ENCODE peak calls at places on chromosomes 7 and 10, in four cellular contexts. V, T, S and U are unnamed samples.
A peak's percentile ranks its signal among the peaks of the same experiment; 100 is the strongest.

GRCh38 chr10:74967850-74968620 is 141.6 kb downstream of the KAT6B start:
- DNase-seq in T (no peak), V (peak; percentile 15), S (no peak), U (no peak)

GRCh38 chr7:95411036-95411435 is 14.9 kb upstream of the PON3 start:
- DNase-seq in T (no peak), V (no peak), S (peak; percentile 7), U (no peak)

GRCh38 chr7:77327932-77328628 is 88.1 kb downstream of the GSAP start:
- DNase-seq in V (no peak), T (no peak), S (no peak), U (no peak)

GRCh38 chr7:44220732-44221131 is 20.0 kb downstream of the YKT6 start:
- DNase-seq in V (no peak), S (no peak), T (no peak), U (peak; percentile 66)

GRCh38 chr7:47226688-47227087 is 355.2 kb downstream of the TNS3 start:
- DNase-seq in S (no peak), V (no peak), T (no peak), U (no peak)

GRCh38 chr7:149209518-149210269 is 14.3 kb downstream of the ZNF282 start:
- DNase-seq in S (peak; percentile 55), T (peak; percentile 30), V (peak; percentile 30), U (peak; percentile 95)

GRCh38 chr10:13732485-13732884 is 145.7 kb downstream of the PRPF18 start:
- DNase-seq in T (no peak), S (no peak), V (no peak), U (no peak)

GRCh38 chr7:159099711-159100231 is 44.9 kb downstream of the VIPR2 start:
- DNase-seq in V (no peak), S (no peak), T (no peak), U (peak; percentile 75)

GRCh38 chr10:20976891-20977684 is 80.0 kb upstream of the NEBL start:
- DNase-seq in T (no peak), S (no peak), V (no peak), U (no peak)

GRCh38 chr10:88041243-88042161 is 178.1 kb downstream of the PTEN start:
- DNase-seq in V (no peak), T (no peak), S (peak; percentile 48), U (no peak)

GRCh38 chr10:92569071-92569470 is 4.8 kb downstream of the IDE start:
- DNase-seq in V (no peak), T (no peak), S (peak; percentile 34), U (no peak)

GRCh38 chr7:121366852-121367431 is 29.2 kb downstream of the FAM3C start:
- DNase-seq in T (no peak), S (peak; percentile 48), V (peak; percentile 19), U (no peak)

GRCh38 chr7:117047496-117047895 is 94.2 kb downstream of the ST7 start:
- DNase-seq in V (no peak), S (peak; percentile 42), T (no peak), U (no peak)

GRCh38 chr10:46523119-46523880 is 33.2 kb downstream of the GPRIN2 start:
- DNase-seq in T (no peak), S (no peak), V (peak; percentile 94), U (peak; percentile 82)

GRCh38 chr7:40507166-40507565 is 372.4 kb downstream of the SUGCT start:
- DNase-seq in T (no peak), V (no peak), S (no peak), U (no peak)

GRCh38 chr7:153443031-153443430 is 609.2 kb upstream of the DPP6 start:
- DNase-seq in V (no peak), S (no peak), T (no peak), U (no peak)

GRCh38 chr10:67261300-67261797 is 335.5 kb downstream of the LRRTM3 start:
- DNase-seq in T (no peak), S (no peak), V (no peak), U (no peak)

GRCh38 chr10:49298990-49299815 is at the start of gene C10orf71:
- DNase-seq in T (no peak), S (peak; percentile 4), V (no peak), U (peak; percentile 74)

GRCh38 chr10:4243651-4244050 is 458.6 kb upstream of the KLF6 start:
- DNase-seq in V (peak; percentile 83), T (no peak), S (peak; percentile 100), U (no peak)

GRCh38 chr7:38736135-38736534 is 105.0 kb upstream of the AMPH start:
- DNase-seq in V (no peak), S (peak; percentile 69), T (no peak), U (no peak)

GRCh38 chr7:17807242-17807641 is 133.1 kb downstream of the SNX13 start:
- DNase-seq in V (no peak), S (no peak), T (no peak), U (no peak)

GRCh38 chr10:60798031-60798430 is 19.8 kb downstream of the CDK1 start:
- DNase-seq in T (no peak), S (peak; percentile 38), V (no peak), U (peak; percentile 11)

GRCh38 chr7:118720632-118721031 is 496.1 kb downstream of the ANKRD7 start:
- DNase-seq in V (no peak), T (no peak), S (no peak), U (no peak)

GRCh38 chr10:62231805-62232204 is 36.8 kb downstream of the RTKN2 start:
- DNase-seq in V (no peak), T (no peak), S (no peak), U (no peak)

GRCh38 chr7:123054357-123055133 is 59.0 kb upstream of the TAS2R16 start:
- DNase-seq in T (no peak), S (no peak), V (no peak), U (no peak)

GRCh38 chr10:59635502-59636290 is 74.0 kb downstream of the SLC16A9 start:
- DNase-seq in V (no peak), T (no peak), S (no peak), U (no peak)

GRCh38 chr10:104819731-104820130 is 178.6 kb downstream of the SORCS3 start:
- DNase-seq in V (no peak), T (no peak), S (no peak), U (no peak)

GRCh38 chr10:20890009-20890408 is 7.1 kb downstream of the NEBL start:
- DNase-seq in T (no peak), S (no peak), V (no peak), U (no peak)

GRCh38 chr7:119175916-119176627 is 951.6 kb downstream of the ANKRD7 start:
- DNase-seq in S (peak; percentile 42), V (peak; percentile 13), T (no peak), U (no peak)

GRCh38 chr10:31602541-31603244 is 283.7 kb downstream of the ZEB1 start:
- DNase-seq in S (peak; percentile 73), T (no peak), V (peak; percentile 46), U (peak; percentile 94)

GRCh38 chr7:24715661-24716479 is 41.4 kb downstream of the GSDME start:
- DNase-seq in S (peak; percentile 66), V (no peak), T (no peak), U (peak; percentile 92)

GRCh38 chr10:5540080-5540479 is 15.3 kb downstream of the CALML3 start:
- DNase-seq in T (no peak), S (no peak), V (no peak), U (no peak)

GRCh38 chr10:111104811-111105210 is 28.0 kb downstream of the ADRA2A start:
- DNase-seq in S (no peak), T (no peak), V (no peak), U (no peak)

GRCh38 chr10:48287417-48288391 is 13.2 kb upstream of the FRMPD2 start:
- DNase-seq in T (no peak), S (no peak), V (no peak), U (no peak)

GRCh38 chr10:26556756-26557640 is 118.9 kb downstream of the APBB1IP start:
- DNase-seq in T (peak; percentile 16), V (peak; percentile 51), S (peak; percentile 11), U (peak; percentile 88)

GRCh38 chr7:17745588-17745987 is 194.7 kb downstream of the SNX13 start:
- DNase-seq in T (no peak), S (no peak), V (no peak), U (no peak)

GRCh38 chr7:64882341-64883112 is 20.5 kb upstream of the ZNF273 start:
- DNase-seq in T (no peak), V (peak; percentile 62), S (no peak), U (peak; percentile 97)

GRCh38 chr7:151599401-151600227 is 79.9 kb upstream of the RHEB start:
- DNase-seq in V (peak; percentile 84), T (no peak), S (peak; percentile 93), U (peak; percentile 97)

DNA sequence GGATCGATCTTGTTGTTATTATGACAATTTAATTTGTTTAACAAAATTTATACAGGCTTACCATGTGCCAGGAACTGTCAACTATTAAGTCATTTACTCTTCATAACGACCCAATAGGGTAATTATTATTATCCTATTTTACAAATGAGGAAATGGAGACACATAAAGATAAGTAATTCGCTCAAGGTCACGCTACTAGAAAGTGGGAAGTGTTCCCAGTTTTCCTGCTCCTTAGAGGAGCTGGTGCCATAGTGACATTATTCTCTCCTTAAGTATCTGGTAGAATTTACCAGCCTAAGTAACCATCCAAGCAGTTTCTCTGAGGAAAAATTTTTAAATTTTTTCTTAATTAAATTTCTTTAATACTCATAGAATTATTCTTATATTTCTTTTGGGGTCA is 360.9 kb upstream of the RNF32 start:
- DNase-seq in S (no peak), T (no peak), V (no peak), U (no peak)
- TF ChIP-seq CTCF in S (no peak), T (no peak), V (no peak), U (no peak)

DNA sequence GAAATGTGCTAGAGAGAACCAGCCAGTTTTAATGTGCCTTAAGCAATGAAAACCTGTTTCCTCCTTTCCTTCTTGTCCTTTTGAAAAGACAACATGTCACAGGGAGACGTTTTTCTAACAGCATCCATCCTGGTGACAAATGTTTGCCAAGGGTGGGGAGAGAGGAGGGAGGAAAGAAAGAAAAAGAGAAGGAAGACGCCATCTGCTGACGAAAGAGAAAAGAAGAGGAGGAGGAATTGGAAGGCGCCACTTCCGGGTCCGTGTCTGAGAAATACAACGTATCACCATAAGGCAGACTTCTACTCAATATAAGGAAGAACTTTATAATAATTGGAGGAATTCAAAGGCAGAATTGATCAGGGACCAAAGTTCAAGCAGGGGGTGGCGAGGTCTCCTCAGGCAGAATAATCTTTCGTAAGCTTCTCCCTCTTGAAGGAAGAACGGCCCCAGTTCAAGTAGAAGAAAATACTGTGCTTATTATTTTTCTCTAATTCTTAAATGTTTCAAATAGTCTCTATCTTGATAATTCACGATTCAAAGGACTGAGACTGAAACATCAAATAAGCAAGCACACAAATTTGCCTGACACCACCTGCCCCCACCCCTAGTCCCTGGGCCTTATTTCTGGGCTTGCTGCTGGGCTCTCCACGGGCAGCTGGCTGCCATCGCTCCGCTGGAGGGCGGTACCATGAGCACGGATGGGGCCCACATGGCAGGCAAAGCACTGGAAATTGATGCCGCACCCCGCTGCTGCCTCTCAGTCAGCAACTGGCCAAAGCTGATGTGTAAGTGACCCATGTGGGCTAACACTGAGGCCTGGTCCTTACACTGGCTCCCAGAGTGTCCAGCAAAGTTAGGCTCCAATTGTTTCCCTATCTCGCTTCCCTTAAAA is 273.7 kb upstream of the KLF14 start:
- DNase-seq in V (peak; percentile 50), S (peak; percentile 79), T (no peak), U (no peak)
- TF ChIP-seq CTCF in V (peak; percentile 77), S (peak; percentile 74), T (peak; percentile 50), U (peak; percentile 68)

GRCh38 chr7:80134536-80135305 is at the start of gene GNAI1:
- DNase-seq in T (no peak), S (peak; percentile 74), V (peak; percentile 86), U (peak; percentile 92)
- TF ChIP-seq CTCF in T (peak; percentile 17), S (peak; percentile 64), V (peak; percentile 95), U (peak; percentile 17)

DNA sequence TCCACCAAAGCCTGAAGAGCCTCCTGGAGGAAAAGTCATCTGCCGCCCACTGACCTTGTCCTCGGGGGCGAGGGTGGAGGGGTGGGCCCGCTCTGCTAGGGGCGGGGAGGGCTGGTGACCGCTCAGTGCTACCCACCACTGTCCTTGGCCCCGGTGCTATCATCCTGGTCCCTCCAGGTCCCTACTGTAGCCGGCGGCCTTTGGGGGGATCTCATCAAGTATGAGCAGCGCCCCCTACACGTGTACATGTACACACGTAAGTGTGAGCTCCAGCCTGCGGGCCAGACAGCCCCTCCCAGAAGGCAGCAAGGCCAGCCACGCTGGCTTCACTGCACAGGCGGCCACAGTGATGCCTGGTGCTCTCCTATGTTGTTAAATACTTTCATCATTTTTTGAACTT is 19.6 kb downstream of the TTYH3 start:
- DNase-seq in S (no peak), T (no peak), V (no peak), U (no peak)
- TF ChIP-seq CTCF in S (no peak), T (no peak), V (no peak), U (no peak)